ENCODE peak calls at places on chromosomes 2 and 18, in seven cellular contexts. A is naive thymus-derived CD4-positive, alpha-beta T cell; D is HS-5; F is kidney tubule cell; V is AG10803; W is cardiac fibroblast; Y is NCI-H748 treated with DMSO at 0.1 percent for 48 hours. E is an unnamed sample.

GRCh38 chr2:199973703-199974102 is 18.3 kb downstream of the MAIP1 start:
- DNase-seq in Y (peak), W (peak), V (peak), D (no peak), A (no peak), F (peak), E (peak)

GRCh38 chr2:158923641-158924040 is 44.8 kb upstream of the TANC1 start:
- DNase-seq in A (no peak), F (no peak), Y (no peak), D (no peak), V (no peak), W (no peak), E (no peak)

GRCh38 chr2:179898873-179899272 is 37.5 kb upstream of the ZNF385B start:
- DNase-seq in V (peak), W (peak), F (peak), A (no peak), Y (peak), D (no peak), E (peak)

GRCh38 chr2:239587311-239587731 is 186.5 kb upstream of the HDAC4 start:
- DNase-seq in F (no peak), Y (no peak), A (no peak), W (no peak), V (no peak), D (no peak), E (no peak)

GRCh38 chr18:74963820-74964446 is 245.0 kb downstream of the PTGR3 start:
- DNase-seq in V (peak), Y (peak), A (no peak), D (no peak), W (peak), F (peak), E (peak)

GRCh38 chr18:22433960-22434359 is 16.2 kb upstream of the CTAGE1 start:
- DNase-seq in W (peak), D (no peak), F (no peak), A (no peak), V (peak), Y (no peak), E (no peak)

GRCh38 chr2:39646891-39647780 is 18.6 kb upstream of the TMEM178A start:
- DNase-seq in A (no peak), W (no peak), Y (no peak), D (no peak), V (no peak), F (no peak), E (no peak)

GRCh38 chr18:32213693-32214092 is 23.9 kb downstream of the MEP1B start:
- DNase-seq in W (no peak), A (no peak), D (no peak), V (no peak), Y (no peak), F (no peak), E (no peak)

GRCh38 chr2:121171625-121172119 is 113.3 kb downstream of the TFCP2L1 start:
- DNase-seq in F (no peak), A (no peak), D (no peak), Y (no peak), V (no peak), W (no peak), E (no peak)

GRCh38 chr2:113872201-113872600 is 17.7 kb upstream of the ACTR3 start:
- DNase-seq in Y (no peak), A (no peak), V (peak), W (peak), D (no peak), F (peak), E (no peak)

GRCh38 chr2:3639015-3639630 is 18.9 kb upstream of the ALLC start:
- DNase-seq in D (no peak), F (no peak), V (no peak), W (no peak), A (no peak), Y (no peak), E (no peak)

GRCh38 chr2:207498427-207498826 is 31.3 kb upstream of the CREB1 start:
- DNase-seq in F (no peak), A (no peak), V (no peak), W (no peak), Y (no peak), D (no peak), E (no peak)

GRCh38 chr2:240426797-240427721 is 8.4 kb upstream of the GPC1 start:
- DNase-seq in A (no peak), D (no peak), V (peak), W (peak), Y (no peak), F (peak), E (peak)

GRCh38 chr18:24488824-24489493 is 28.5 kb downstream of the HRH4 start:
- DNase-seq in A (no peak), D (peak), W (peak), Y (peak), F (peak), V (peak), E (peak)

GRCh38 chr2:9710311-9710710 is 79.5 kb upstream of the YWHAQ start:
- DNase-seq in V (no peak), Y (no peak), F (peak), A (no peak), W (no peak), D (no peak), E (no peak)

GRCh38 chr2:15074751-15075700 is 442.5 kb downstream of the LRATD1 start:
- DNase-seq in A (no peak), D (no peak), Y (no peak), V (no peak), F (no peak), W (no peak), E (no peak)

GRCh38 chr2:218944759-218945404 is 14.6 kb upstream of the CDK5R2 start:
- DNase-seq in F (no peak), W (no peak), A (no peak), D (no peak), Y (no peak), V (no peak), E (no peak)

GRCh38 chr2:20438334-20439192 is 8.3 kb upstream of the RHOB start:
- DNase-seq in A (no peak), W (peak), V (peak), Y (peak), D (peak), F (peak), E (peak)

GRCh38 chr18:12769136-12769535 is 66.3 kb downstream of the PSMG2 start:
- DNase-seq in Y (no peak), V (no peak), D (no peak), A (no peak), F (no peak), W (no peak), E (no peak)

GRCh38 chr2:66805136-66805535 is 370.2 kb downstream of the MEIS1 start:
- DNase-seq in D (no peak), W (no peak), Y (no peak), V (no peak), F (no peak), A (no peak), E (no peak)

GRCh38 chr2:219402665-219403515 is 15.2 kb upstream of the DNPEP start:
- DNase-seq in W (peak), A (peak), D (peak), F (peak), V (peak), Y (peak), E (peak)

GRCh38 chr2:240478346-240479110 is 43.1 kb downstream of the GPC1 start:
- DNase-seq in F (no peak), D (no peak), A (no peak), W (no peak), Y (no peak), V (no peak), E (no peak)

GRCh38 chr18:12891561-12891960 is 7.5 kb upstream of the PTPN2 start:
- DNase-seq in A (no peak), D (no peak), V (no peak), Y (no peak), F (no peak), W (no peak), E (no peak)

GRCh38 chr2:111057721-111058120 is 63.0 kb upstream of the BCL2L11 start:
- DNase-seq in Y (no peak), F (no peak), V (no peak), A (no peak), D (no peak), W (no peak), E (no peak)

GRCh38 chr2:235749121-235749780 is 255.4 kb downstream of the AGAP1 start:
- DNase-seq in W (peak), D (no peak), Y (no peak), V (peak), A (no peak), F (no peak), E (no peak)

GRCh38 chr2:191947235-191947634 is 100.3 kb upstream of the CAVIN2 start:
- DNase-seq in V (no peak), A (no peak), Y (no peak), W (no peak), D (no peak), F (no peak), E (no peak)

GRCh38 chr18:27185025-27185763 is at the start of gene CHST9:
- DNase-seq in W (no peak), F (peak), Y (peak), A (no peak), V (no peak), D (no peak), E (peak)

GRCh38 chr18:38256366-38256765 is 690.8 kb upstream of the CELF4 start:
- DNase-seq in D (no peak), W (no peak), V (no peak), F (peak), A (no peak), Y (no peak), E (peak)

GRCh38 chr18:47912343-47912742 is 18.1 kb downstream of the SMAD2 start:
- DNase-seq in Y (no peak), D (no peak), F (no peak), A (no peak), W (no peak), V (no peak), E (no peak)

GRCh38 chr2:42132066-42132965 is 36.8 kb upstream of the EML4 start:
- DNase-seq in A (no peak), W (peak), Y (no peak), V (peak), D (peak), F (peak), E (no peak)

GRCh38 chr2:157528963-157529751 is 85.3 kb upstream of the CYTIP start:
- DNase-seq in F (no peak), V (no peak), W (no peak), D (no peak), A (no peak), Y (no peak), E (no peak)

GRCh38 chr2:26559556-26559955 is 81.6 kb downstream of the CIB4 start:
- DNase-seq in F (no peak), W (no peak), Y (no peak), D (no peak), V (no peak), A (no peak), E (no peak)